ENCODE peak calls at places on chromosomes 6 and 20, in ten cellular contexts. R is NCI-H460; J is ecto neural progenitor cell; D is colonic mucosa; S is amygdala; F is stimulated activated CD4-positive, alpha-beta T cell treated with anti-CD3 and anti-CD28 coated beads, Interleukin-15, amount 100 ng/mL, for 48 hours; V is activated CD4-positive, CD25-positive, alpha-beta regulatory T cell treated with anti-CD3 and anti-CD28 coated beads, Interleukin-2, amount 50 U/mL, for 16 hours; E is nucleus accumbens; A is iPS-NIHi11; Q is LoVo. M is an unnamed sample.

GRCh38 chr20:36093025-36093803 is 61.3 kb upstream of the EPB41L1 start:
- DNase-seq in R (no peak), J (peak; percentile 56), D (peak; percentile 73), S (peak; percentile 31), F (peak; percentile 40), V (no peak), E (peak; percentile 24), A (no peak), Q (no peak), M (peak; percentile 54)

GRCh38 chr6:38187688-38188590 is 368.4 kb downstream of the ZFAND3 start:
- DNase-seq in R (no peak), J (peak; percentile 44), D (no peak), S (no peak), F (no peak), V (no peak), E (no peak), A (no peak), Q (no peak), M (no peak)

GRCh38 chr6:25175656-25176055 is 103.5 kb upstream of the CARMIL1 start:
- DNase-seq in R (no peak), J (no peak), D (no peak), S (no peak), F (no peak), V (no peak), E (no peak), A (no peak), Q (no peak), M (no peak)

GRCh38 chr6:168892031-168892430 is 361.6 kb downstream of the THBS2 start:
- DNase-seq in R (no peak), J (no peak), D (no peak), S (no peak), F (no peak), V (no peak), E (no peak), A (no peak), Q (no peak), M (no peak)

GRCh38 chr6:95294047-95294446 is 283.3 kb upstream of the MANEA start:
- DNase-seq in R (no peak), J (no peak), D (no peak), S (no peak), F (no peak), V (no peak), E (no peak), A (no peak), Q (no peak), M (peak; percentile 36)

GRCh38 chr6:4185846-4186245 is 50.5 kb upstream of the ECI2 start:
- DNase-seq in R (no peak), J (no peak), D (no peak), S (no peak), F (no peak), V (no peak), E (no peak), A (no peak), Q (no peak), M (no peak)

GRCh38 chr6:1591926-1592325 is 17.8 kb upstream of the FOXC1 start:
- DNase-seq in R (no peak), J (no peak), D (no peak), S (no peak), F (no peak), V (no peak), E (no peak), A (no peak), Q (no peak), M (no peak)

GRCh38 chr6:127496471-127496870 is 22.7 kb downstream of the MTCL3 start:
- DNase-seq in R (no peak), J (no peak), D (no peak), S (no peak), F (no peak), V (no peak), E (no peak), A (no peak), Q (no peak), M (no peak)

GRCh38 chr6:24985313-24985712 is 49.6 kb upstream of the RIPOR2 start:
- DNase-seq in R (no peak), J (no peak), D (no peak), S (no peak), F (no peak), V (no peak), E (no peak), A (peak; percentile 51), Q (no peak), M (no peak)

GRCh38 chr6:90170601-90171000 is 126.0 kb downstream of the BACH2 start:
- DNase-seq in R (no peak), J (no peak), D (no peak), S (no peak), F (no peak), V (no peak), E (no peak), A (no peak), Q (no peak), M (no peak)

GRCh38 chr6:49958180-49958579 is 5.8 kb downstream of the DEFB114 start:
- DNase-seq in R (no peak), J (no peak), D (no peak), S (no peak), F (no peak), V (no peak), E (no peak), A (no peak), Q (no peak), M (no peak)

GRCh38 chr20:45860573-45861011 is 3.2 kb downstream of the ZSWIM3 start:
- DNase-seq in R (no peak), J (no peak), D (no peak), S (no peak), F (no peak), V (no peak), E (no peak), A (no peak), Q (no peak), M (no peak)

GRCh38 chr20:519999-520398 is 23.6 kb downstream of the CSNK2A1 start:
- DNase-seq in R (no peak), J (no peak), D (no peak), S (no peak), F (no peak), V (no peak), E (no peak), A (no peak), Q (no peak), M (no peak)

GRCh38 chr6:134373282-134373922 is 55.5 kb upstream of the SGK1 start:
- DNase-seq in R (peak; percentile 38), J (no peak), D (peak; percentile 35), S (peak; percentile 12), F (no peak), V (no peak), E (no peak), A (no peak), Q (no peak), M (peak; percentile 39)